ENCODE peak calls at places on chromosomes 5 and 9, in seven cellular contexts. O, P, Z, N, R, H and T are unnamed samples.

GRCh38 chr5:113212244-113212920 is 222.4 kb downstream of the TSSK1B start:
- DNase-seq in O (peak; percentile 29), P (no peak), Z (peak; percentile 78), N (no peak), R (peak; percentile 27), H (no peak), T (peak; percentile 27)

GRCh38 chr9:121529237-121529987 is 29.8 kb upstream of the GGTA1 start:
- DNase-seq in O (peak; percentile 52), P (no peak), Z (peak; percentile 98), N (no peak), R (peak; percentile 52), H (peak; percentile 94), T (peak; percentile 85)

GRCh38 chr5:129743541-129744187 is 4.2 kb upstream of the MINAR2 start:
- DNase-seq in O (no peak), P (no peak), Z (no peak), N (no peak), R (no peak), H (no peak), T (no peak)

GRCh38 chr5:180315762-180316212 is 23.9 kb upstream of the MAPK9 start:
- DNase-seq in O (peak; percentile 69), P (peak; percentile 9), Z (peak; percentile 28), N (peak; percentile 80), R (peak; percentile 68), H (peak; percentile 48), T (peak; percentile 31)

GRCh38 chr9:108463927-108464606 is 391.7 kb downstream of the ACTL7B start:
- DNase-seq in O (no peak), P (no peak), Z (no peak), N (no peak), R (no peak), H (no peak), T (no peak)

GRCh38 chr9:113573303-113573958 is 109.9 kb downstream of the RGS3 start:
- DNase-seq in O (no peak), P (no peak), Z (no peak), N (no peak), R (no peak), H (no peak), T (no peak)

GRCh38 chr9:91758491-91758981 is 191.5 kb downstream of the ROR2 start:
- DNase-seq in O (no peak), P (peak; percentile 3), Z (peak; percentile 37), N (peak; percentile 65), R (no peak), H (peak; percentile 54), T (peak; percentile 46)

GRCh38 chr5:73263001-73263710 is 90.2 kb downstream of the TMEM174 start:
- DNase-seq in O (peak; percentile 51), P (no peak), Z (no peak), N (no peak), R (no peak), H (no peak), T (no peak)

GRCh38 chr9:131739192-131739961 is 499 bp downstream of the RAPGEF1 start:
- DNase-seq in O (peak; percentile 29), P (no peak), Z (peak; percentile 46), N (peak; percentile 67), R (no peak), H (peak; percentile 56), T (no peak)

GRCh38 chr5:151757233-151758140 is 944 bp downstream of the ATOX1 start:
- DNase-seq in O (no peak), P (no peak), Z (no peak), N (peak; percentile 36), R (no peak), H (peak; percentile 54), T (peak; percentile 34)

GRCh38 chr5:149256451-149256850 is 15.2 kb upstream of the AFAP1L1 start:
- DNase-seq in O (no peak), P (no peak), Z (peak; percentile 40), N (no peak), R (no peak), H (peak; percentile 69), T (peak; percentile 31)

GRCh38 chr9:131218370-131218769 is 57.9 kb downstream of the FAM78A start:
- DNase-seq in O (no peak), P (no peak), Z (no peak), N (no peak), R (no peak), H (no peak), T (no peak)

GRCh38 chr9:121369595-121370265 is at the start of gene STOM:
- DNase-seq in O (no peak), P (peak; percentile 24), Z (peak; percentile 89), N (no peak), R (no peak), H (peak; percentile 88), T (peak; percentile 77)

GRCh38 chr9:109403766-109404320 is 83.0 kb upstream of the EPB41L4B start:
- DNase-seq in O (no peak), P (no peak), Z (peak; percentile 52), N (no peak), R (no peak), H (no peak), T (no peak)